ENCODE peak calls at places on chromosome 3, in seven cellular contexts. P is right cardiac atrium, N is Kasumi-1, T is NCI-H69, W is ecto neural progenitor cell, F is kidney epithelial cell, O is dorsolateral prefrontal cortex. H is an unnamed sample.

GRCh38 chr3:133211449-133211848 is 173.3 kb downstream of the TMEM108 start:
- DNase-seq in P (no peak), N (peak), T (peak), W (no peak), F (no peak), O (no peak), H (no peak)

GRCh38 chr3:184562146-184562861 is 719 bp downstream of the EPHB3 start:
- DNase-seq in P (no peak), N (no peak), T (peak), W (peak), F (no peak), O (no peak), H (no peak)

GRCh38 chr3:156772588-156773206 is 53.5 kb upstream of the LEKR1 start:
- DNase-seq in P (no peak), N (no peak), T (peak), W (no peak), F (no peak), O (no peak), H (no peak)

GRCh38 chr3:46406786-46407611 is at the start of the genes CCR5AS and CCRL2:
- DNase-seq in P (peak), N (no peak), T (no peak), W (no peak), F (no peak), O (no peak), H (no peak)

GRCh38 chr3:29764603-29765254 is 483.9 kb downstream of the RBMS3 start:
- DNase-seq in P (no peak), N (peak), T (peak), W (no peak), F (no peak), O (no peak), H (no peak)

GRCh38 chr3:105747621-105748165 is 121.1 kb downstream of the CBLB start:
- DNase-seq in P (no peak), N (no peak), T (no peak), W (no peak), F (no peak), O (no peak), H (no peak)

GRCh38 chr3:172218350-172219323 is 179.3 kb downstream of the FNDC3B start:
- DNase-seq in P (no peak), N (no peak), T (peak), W (no peak), F (no peak), O (no peak), H (no peak)

GRCh38 chr3:20912406-20912805 is 726.4 kb upstream of the SGO1 start:
- DNase-seq in P (no peak), N (no peak), T (no peak), W (no peak), F (no peak), O (no peak), H (no peak)

GRCh38 chr3:188979236-188979635 is 192.5 kb upstream of the TPRG1 start:
- DNase-seq in P (no peak), N (no peak), T (peak), W (no peak), F (no peak), O (no peak), H (no peak)

GRCh38 chr3:171306631-171307030 is 153.6 kb downstream of the TNIK start:
- DNase-seq in P (peak), N (no peak), T (no peak), W (no peak), F (peak), O (peak), H (no peak)

GRCh38 chr3:187447737-187448136 is 79.6 kb downstream of the RTP4 start:
- DNase-seq in P (no peak), N (no peak), T (no peak), W (no peak), F (no peak), O (no peak), H (no peak)

GRCh38 chr3:137768021-137768360 is 3.9 kb downstream of the SOX14 start:
- DNase-seq in P (no peak), N (no peak), T (no peak), W (peak), F (no peak), O (no peak), H (no peak)

GRCh38 chr3:107432013-107432515 is 54.8 kb downstream of the CCDC54 start:
- DNase-seq in P (no peak), N (no peak), T (no peak), W (no peak), F (no peak), O (no peak), H (no peak)

GRCh38 chr3:99953596-99953995 is 135.9 kb downstream of the CMSS1 start:
- DNase-seq in P (no peak), N (no peak), T (no peak), W (no peak), F (no peak), O (no peak), H (no peak)

GRCh38 chr3:25818335-25818734 is 28.4 kb downstream of the OXSM start:
- DNase-seq in P (no peak), N (no peak), T (no peak), W (no peak), F (no peak), O (no peak), H (no peak)

GRCh38 chr3:153734777-153735551 is 386.2 kb upstream of the ARHGEF26 start:
- DNase-seq in P (no peak), N (no peak), T (no peak), W (no peak), F (peak), O (no peak), H (no peak)

GRCh38 chr3:180408654-180409053 is 193.3 kb upstream of the TTC14 start:
- DNase-seq in P (no peak), N (no peak), T (peak), W (no peak), F (no peak), O (no peak), H (no peak)

GRCh38 chr3:41290736-41291135 is 91.4 kb downstream of the CTNNB1 start:
- DNase-seq in P (no peak), N (no peak), T (peak), W (no peak), F (no peak), O (no peak), H (no peak)

GRCh38 chr3:176078916-176079315 is 1118.4 kb downstream of the TBL1XR1 start:
- DNase-seq in P (no peak), N (no peak), T (no peak), W (no peak), F (no peak), O (no peak), H (no peak)

GRCh38 chr3:130687327-130687726 is 59.3 kb downstream of the PIK3R4 start:
- DNase-seq in P (no peak), N (no peak), T (no peak), W (no peak), F (no peak), O (no peak), H (no peak)

GRCh38 chr3:169071003-169071402 is 592.5 kb downstream of the MECOM start:
- DNase-seq in P (no peak), N (no peak), T (peak), W (no peak), F (no peak), O (no peak), H (no peak)

GRCh38 chr3:138296639-138297038 is 33.0 kb downstream of the NME9 start:
- DNase-seq in P (no peak), N (no peak), T (no peak), W (no peak), F (no peak), O (no peak), H (no peak)

GRCh38 chr3:177358968-177359600 is 161.8 kb upstream of the TBL1XR1 start:
- DNase-seq in P (peak), N (peak), T (peak), W (peak), F (no peak), O (peak), H (peak)

GRCh38 chr3:177340243-177340830 is 143.1 kb upstream of the TBL1XR1 start:
- DNase-seq in P (no peak), N (no peak), T (peak), W (no peak), F (no peak), O (no peak), H (no peak)

GRCh38 chr3:155018621-155019330 is 61.3 kb upstream of the MME start:
- DNase-seq in P (no peak), N (peak), T (no peak), W (no peak), F (peak), O (no peak), H (no peak)

GRCh38 chr3:127005864-127006500 is 23.1 kb downstream of the PLXNA1 start:
- DNase-seq in P (no peak), N (no peak), T (no peak), W (no peak), F (no peak), O (no peak), H (no peak)

GRCh38 chr3:78888650-78889049 is 879.1 kb downstream of the ROBO1 start:
- DNase-seq in P (no peak), N (no peak), T (no peak), W (no peak), F (no peak), O (no peak), H (no peak)

GRCh38 chr3:128293930-128294329 is 140.6 kb downstream of the EEFSEC start:
- DNase-seq in P (no peak), N (no peak), T (no peak), W (peak), F (no peak), O (no peak), H (peak)

GRCh38 chr3:13009132-13009945 is 63.9 kb downstream of the IQSEC1 start:
- DNase-seq in P (peak), N (peak), T (no peak), W (no peak), F (no peak), O (no peak), H (no peak)

GRCh38 chr3:154334973-154335420 is 10.7 kb upstream of the DHX36 start:
- DNase-seq in P (no peak), N (peak), T (peak), W (no peak), F (no peak), O (no peak), H (no peak)

GRCh38 chr3:154194869-154195268 is 73.7 kb downstream of the ARHGEF26 start:
- DNase-seq in P (no peak), N (no peak), T (no peak), W (no peak), F (no peak), O (no peak), H (no peak)

GRCh38 chr3:126468028-126468891 is 7.4 kb downstream of the ZXDC start:
- DNase-seq in P (no peak), N (no peak), T (no peak), W (no peak), F (no peak), O (no peak), H (no peak)

GRCh38 chr3:12643724-12644123 is 20.2 kb downstream of the RAF1 start:
- DNase-seq in P (no peak), N (no peak), T (no peak), W (no peak), F (no peak), O (no peak), H (no peak)

GRCh38 chr3:158572766-158573060 is 1.7 kb downstream of the MLF1 start:
- DNase-seq in P (no peak), N (no peak), T (no peak), W (no peak), F (no peak), O (no peak), H (no peak)

GRCh38 chr3:140023616-140024530 is 88.9 kb downstream of the CLSTN2 start:
- DNase-seq in P (peak), N (no peak), T (peak), W (no peak), F (no peak), O (peak), H (no peak)